ENCODE peak calls at places on chromosomes 4 and X, in ten cellular contexts. M is AG04449; U is activated CD4-positive, alpha-beta T cell treated with anti-CD3 and anti-CD28 coated beads for 1 hour; T is occipital lobe; X is NCI-H1105; R is NCI-H2081; Q is amygdala; S is posterior cingulate gyrus; O is T-cell; B is central memory CD4-positive, alpha-beta T cell. K is an unnamed sample.

GRCh38 chr4:134777626-134778025 is 576.0 kb upstream of the PABPC4L start:
- DNase-seq in S (no peak), M (no peak), U (no peak), B (no peak), R (no peak), O (no peak), T (no peak), Q (no peak), X (peak; percentile 60), K (no peak)

GRCh38 chr4:173181769-173182374 is 13.3 kb downstream of the GALNT7 start:
- DNase-seq in R (no peak), U (no peak), B (no peak), S (no peak), M (peak; percentile 26), O (no peak), X (no peak), T (no peak), Q (no peak), K (no peak)

GRCh38 chr4:7387925-7388324 is 46.8 kb downstream of the PSAPL1 start:
- DNase-seq in Q (no peak), T (no peak), X (no peak), B (no peak), M (no peak), U (no peak), O (no peak), S (no peak), R (no peak), K (no peak)

GRCh38 chrX:103464071-103464773 is 55.1 kb downstream of the RAB40A start:
- DNase-seq in O (peak; percentile 8), R (peak; percentile 11), X (peak; percentile 24), M (no peak), B (peak; percentile 21), S (peak; percentile 15), U (no peak), Q (peak; percentile 6), T (peak; percentile 0), K (no peak)

GRCh38 chr4:69054578-69055200 is 41.6 kb upstream of the UGT2B7 start:
- DNase-seq in Q (no peak), T (no peak), X (no peak), U (no peak), B (no peak), O (no peak), M (no peak), S (no peak), R (no peak), K (no peak)

GRCh38 chr4:26235500-26235899 is 85.3 kb upstream of the RBPJ start:
- DNase-seq in U (no peak), B (no peak), M (peak; percentile 37), Q (peak; percentile 29), O (no peak), X (no peak), T (no peak), R (peak; percentile 69), S (peak; percentile 52), K (no peak)

GRCh38 chr4:111400736-111401135 is 744.5 kb upstream of the FAM241A start:
- DNase-seq in X (peak; percentile 52), Q (peak; percentile 40), B (no peak), T (peak; percentile 51), R (peak; percentile 34), U (no peak), O (no peak), M (peak; percentile 10), S (peak; percentile 31), K (no peak)

GRCh38 chrX:69025802-69026301 is 139.4 kb downstream of the PJA1 start:
- DNase-seq in O (no peak), R (no peak), B (no peak), Q (no peak), S (no peak), X (no peak), U (no peak), T (no peak), M (no peak), K (no peak)

GRCh38 chrX:12971282-12972003 is 3.5 kb upstream of the TMSB4X start:
- DNase-seq in X (no peak), B (no peak), R (no peak), O (no peak), U (no peak), T (no peak), Q (no peak), S (no peak), M (no peak), K (no peak)

GRCh38 chr4:40176602-40177001 is 20.2 kb upstream of the RHOH start:
- DNase-seq in M (no peak), R (no peak), O (no peak), T (no peak), X (no peak), S (no peak), Q (no peak), B (no peak), U (no peak), K (no peak)

K was measured in T-helper 17 cell.